ENCODE peak calls at places on chromosome X, in five cellular contexts. F, U, O, Y and V are unnamed samples.

GRCh38 chrX:88558421-88558820 is 188.6 kb upstream of the CPXCR1 start:
- DNase-seq in F (no peak), U (no peak), O (no peak), Y (no peak), V (no peak)

GRCh38 chrX:3576886-3577516 is 136.4 kb downstream of the PRKX start:
- DNase-seq in F (no peak), U (no peak), O (no peak), Y (no peak), V (no peak)

GRCh38 chrX:19810809-19811208 is 76.6 kb downstream of the SH3KBP1 start:
- DNase-seq in F (no peak), U (no peak), O (no peak), Y (no peak), V (no peak)

GRCh38 chrX:124606724-124607123 is 260.4 kb downstream of the SH2D1A start:
- DNase-seq in F (no peak), U (no peak), O (no peak), Y (no peak), V (no peak)

GRCh38 chrX:78123190-78123589 is 16.3 kb downstream of the TAF9B start:
- DNase-seq in F (no peak), U (no peak), O (no peak), Y (no peak), V (no peak)

GRCh38 chrX:124507276-124507675 is 160.9 kb downstream of the SH2D1A start:
- DNase-seq in F (no peak), U (no peak), O (no peak), Y (no peak), V (no peak)

GRCh38 chrX:114152130-114152529 is 431.8 kb upstream of the HTR2C start:
- DNase-seq in F (no peak), U (no peak), O (peak; percentile 10), Y (no peak), V (no peak)

GRCh38 chrX:39705299-39705698 is 392.5 kb downstream of the BCOR start:
- DNase-seq in F (peak; percentile 74), U (peak; percentile 87), O (peak; percentile 52), Y (peak; percentile 84), V (peak; percentile 89)

GRCh38 chrX:63283331-63283730 is 67.8 kb downstream of the SPIN4 start:
- DNase-seq in F (no peak), U (no peak), O (no peak), Y (no peak), V (no peak)

GRCh38 chrX:12615061-12615460 is 176.2 kb upstream of the PRPS2 start:
- DNase-seq in F (no peak), U (no peak), O (no peak), Y (no peak), V (no peak)

GRCh38 chrX:31563792-31564191 is 492.0 kb upstream of the FTHL17 start:
- DNase-seq in F (no peak), U (no peak), O (no peak), Y (no peak), V (no peak)

GRCh38 chrX:12080265-12080664 is 58.0 kb upstream of the FRMPD4 start:
- DNase-seq in F (no peak), U (no peak), O (peak; percentile 6), Y (no peak), V (no peak)

GRCh38 chrX:25600776-25601175 is 537.4 kb upstream of the MAGEB18 start:
- DNase-seq in F (no peak), U (no peak), O (no peak), Y (no peak), V (no peak)

GRCh38 chrX:7904557-7904956 is 22.7 kb downstream of the PNPLA4 start:
- DNase-seq in F (no peak), U (no peak), O (no peak), Y (no peak), V (no peak)

GRCh38 chrX:140502491-140503229 is 2.2 kb downstream of the SOX3 start:
- DNase-seq in F (no peak), U (no peak), O (no peak), Y (no peak), V (no peak)

GRCh38 chrX:11953615-11954014 is 184.7 kb upstream of the FRMPD4 start:
- DNase-seq in F (no peak), U (no peak), O (peak; percentile 62), Y (no peak), V (no peak)

GRCh38 chrX:48508400-48509244 is at the start of gene PORCN:
- DNase-seq in F (peak; percentile 83), U (peak; percentile 82), O (peak; percentile 80), Y (peak; percentile 92), V (peak; percentile 86)

GRCh38 chrX:138886769-138887168 is 175.3 kb upstream of the FGF13 start:
- DNase-seq in F (no peak), U (no peak), O (no peak), Y (no peak), V (peak; percentile 26)

GRCh38 chrX:38275615-38276014 is 51.7 kb downstream of the RPGR start:
- DNase-seq in F (no peak), U (no peak), O (peak; percentile 18), Y (no peak), V (no peak)

GRCh38 chrX:133297284-133297683 is 79.1 kb upstream of the TFDP3 start:
- DNase-seq in F (no peak), U (no peak), O (no peak), Y (no peak), V (no peak)

GRCh38 chrX:13898084-13898483 is 81.2 kb upstream of the GPM6B start:
- DNase-seq in F (no peak), U (no peak), O (no peak), Y (no peak), V (peak; percentile 7)

GRCh38 chrX:68693481-68694410 is 46.3 kb downstream of the STARD8 start:
- DNase-seq in F (peak; percentile 76), U (peak; percentile 80), O (no peak), Y (peak; percentile 71), V (peak; percentile 85)
- TF ChIP-seq POLR2A in F (no peak), U (peak; percentile 16), O (no peak), Y (no peak), V (peak; percentile 55)

DNA sequence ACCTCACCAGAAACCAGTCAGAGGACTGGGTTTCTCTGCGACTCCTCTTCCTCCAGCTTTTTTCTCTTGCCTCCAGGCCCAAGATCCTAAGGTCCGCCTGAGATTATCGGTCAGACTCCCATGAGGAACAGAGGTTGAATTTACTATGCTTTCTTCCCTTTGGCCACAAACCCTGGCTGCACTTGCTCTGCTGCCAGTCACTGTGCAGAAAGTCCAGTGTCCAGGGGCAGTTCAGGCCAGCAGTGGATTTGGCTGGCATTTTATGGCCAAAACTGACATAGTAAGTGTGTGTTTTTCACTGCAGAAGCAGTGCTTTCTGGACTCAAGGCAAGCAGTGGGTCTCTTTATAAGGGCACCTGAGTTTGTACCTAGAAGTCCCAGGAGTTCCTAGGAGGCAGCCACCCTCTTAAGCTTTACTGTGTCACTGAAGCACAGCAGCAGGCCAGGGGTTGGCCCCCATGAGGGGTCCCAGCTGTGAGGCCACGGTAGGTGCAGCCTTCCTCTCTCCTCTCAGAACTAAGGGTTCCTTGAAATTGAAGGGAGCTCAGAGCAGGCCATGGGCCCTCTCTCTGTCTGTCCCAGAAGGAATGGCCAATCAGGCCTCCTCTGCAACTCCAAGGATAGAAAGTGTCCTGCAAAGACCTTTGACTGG is 3.4 kb downstream of the RTL5 start:
- DNase-seq in F (no peak), U (no peak), O (no peak), Y (no peak), V (no peak)
- H3K4me1 ChIP-seq in F (peaks cover 45% of the 10 kb centered on the region), U (no peaks in the 10 kb centered on the region), O (peaks cover 11% of the 10 kb centered on the region), Y (peaks cover 5% of the 10 kb centered on the region), V (peaks cover 4% of the 10 kb centered on the region)

DNA sequence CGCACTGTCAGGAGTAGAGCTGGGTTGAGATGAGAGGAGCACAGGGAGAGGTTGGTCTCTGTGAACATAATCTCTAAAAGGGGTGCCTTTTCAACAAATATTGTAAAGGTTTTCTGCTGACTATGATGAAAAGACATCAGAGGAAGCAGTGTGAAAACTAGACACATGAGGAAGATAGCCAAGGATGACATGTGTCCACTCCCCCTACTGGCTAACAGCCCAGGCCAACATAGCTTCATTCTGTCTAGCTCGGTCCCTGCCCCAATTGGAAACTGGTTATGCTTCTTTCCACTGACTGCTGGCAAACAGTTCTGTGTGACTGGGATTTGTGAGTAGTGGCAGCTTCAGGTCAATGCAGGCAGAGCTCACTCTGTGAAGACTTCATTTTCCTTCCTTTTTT is 115.4 kb upstream of the ESX1 start:
- DNase-seq in F (no peak), U (no peak), O (peak; percentile 5), Y (no peak), V (no peak)
- TF ChIP-seq CTCF in F (no peak), U (no peak), O (no peak), Y (no peak), V (no peak)

GRCh38 chrX:153926863-153927685 is 1.0 kb upstream of the ARHGAP4 start:
- DNase-seq in F (no peak), U (peak; percentile 49), O (no peak), Y (peak; percentile 93), V (peak; percentile 70)

GRCh38 chrX:153925387-153925738 is 701 bp downstream of the ARHGAP4 start:
- DNase-seq in F (no peak), U (no peak), O (no peak), Y (no peak), V (no peak)

GRCh38 chrX:153925739-153926593 is at the start of gene ARHGAP4:
- DNase-seq in F (no peak), U (no peak), O (no peak), Y (peak; percentile 66), V (no peak)

GRCh38 chrX:153927686-153927935 is 1.5 kb upstream of the ARHGAP4 start:
- DNase-seq in F (no peak), U (no peak), O (peak; percentile 15), Y (no peak), V (no peak)

DNA sequence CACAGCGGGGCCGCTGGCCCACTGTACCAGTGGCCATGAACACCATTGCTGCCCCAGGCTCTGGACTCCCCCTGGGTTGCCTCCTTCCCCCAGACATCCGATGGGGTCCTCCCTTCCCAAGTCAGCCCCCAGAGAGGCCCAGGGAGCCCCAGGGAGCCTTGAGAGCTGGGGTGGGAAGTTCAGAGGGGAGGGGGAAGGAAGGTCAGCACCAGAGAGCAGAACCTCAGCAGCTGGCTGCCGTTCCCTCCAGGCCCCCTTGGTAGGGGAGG is 464 bp upstream of the ARHGAP4 start:
- DNase-seq in F (no peak), U (no peak), O (no peak), Y (no peak), V (no peak)
- TF ChIP-seq POLR2A in F (no peak), U (no peak), O (no peak), Y (no peak), V (no peak)

DNA sequence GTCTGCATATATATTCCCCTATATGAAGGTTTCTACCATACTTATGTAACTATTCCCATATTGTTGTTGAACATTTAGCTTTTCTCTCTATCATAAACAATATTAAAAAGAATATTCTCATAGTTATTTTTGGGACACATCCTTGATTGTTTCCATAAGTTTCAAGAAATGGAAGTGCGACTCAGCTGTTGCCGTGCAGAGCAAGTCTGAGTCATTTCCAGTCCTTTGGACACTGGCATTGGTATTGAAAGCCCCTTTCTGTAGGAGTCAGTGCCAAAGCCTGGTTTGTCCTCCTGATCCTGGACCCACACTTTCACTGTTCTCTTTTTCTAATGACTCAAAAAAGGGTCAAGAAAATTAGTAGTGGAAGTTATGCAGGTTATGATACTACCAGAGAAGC is 108.3 kb upstream of the DIAPH2 start:
- DNase-seq in F (no peak), U (no peak), O (no peak), Y (no peak), V (no peak)
- H3K4me1 ChIP-seq in F (no peaks in the 10 kb centered on the region), U (no peaks in the 10 kb centered on the region), O (no peaks in the 10 kb centered on the region), Y (no peaks in the 10 kb centered on the region), V (no peaks in the 10 kb centered on the region)